ENCODE peak calls at places on chromosomes 16 and 17, in nine cellular contexts. G is sigmoid colon, L is tibial nerve, X is stomach, Z is A549, V is transverse colon, I is K562, N is esophagus muscularis mucosa, E is HepG2. R is an unnamed sample.

GRCh38 chr17:17822189-17822978 is 14.4 kb downstream of the SREBF1 start:
- DNase-seq in G (peak), L (peak), X (peak), Z (no peak), V (no peak), I (peak), N (no peak), E (no peak), R (peak)

GRCh38 chr17:13346996-13347762 is 254.6 kb downstream of the HS3ST3A1 start:
- DNase-seq in G (no peak), L (no peak), X (no peak), Z (peak), V (no peak), I (peak), N (no peak), E (peak), R (no peak)

GRCh38 chr17:72422505-72423285 is 301.9 kb downstream of the SOX9 start:
- DNase-seq in G (peak), L (no peak), X (peak), Z (peak), V (peak), I (peak), N (no peak), E (peak), R (no peak)

GRCh38 chr17:44220211-44221071 is 966 bp upstream of the UBTF start:
- DNase-seq in G (peak), L (no peak), X (peak), Z (peak), V (peak), I (peak), N (no peak), E (no peak), R (peak)

GRCh38 chr16:79154081-79154480 is 446.5 kb downstream of the MAF start:
- DNase-seq in G (no peak), L (no peak), X (no peak), Z (no peak), V (no peak), I (no peak), N (no peak), E (no peak), R (no peak)

GRCh38 chr17:62720126-62720850 is 87.8 kb downstream of the MARCHF10 start:
- DNase-seq in G (peak), L (no peak), X (no peak), Z (peak), V (no peak), I (peak), N (no peak), E (peak), R (no peak)

GRCh38 chr17:65062168-65062915 is 5.8 kb upstream of the GNA13 start:
- DNase-seq in G (peak), L (no peak), X (no peak), Z (no peak), V (peak), I (peak), N (no peak), E (peak), R (no peak)

GRCh38 chr16:77789646-77790370 is 1.4 kb downstream of the VAT1L start:
- DNase-seq in G (no peak), L (no peak), X (no peak), Z (no peak), V (no peak), I (no peak), N (no peak), E (no peak), R (no peak)

GRCh38 chr16:54031107-54031760 is 255.4 kb downstream of the IRX3 start:
- DNase-seq in G (no peak), L (no peak), X (no peak), Z (no peak), V (no peak), I (no peak), N (no peak), E (no peak), R (no peak)

GRCh38 chr16:28877642-28877975 is 679 bp upstream of the ATP2A1 start:
- DNase-seq in G (no peak), L (no peak), X (no peak), Z (no peak), V (no peak), I (no peak), N (no peak), E (no peak), R (no peak)

GRCh38 chr17:40343126-40344119 is 21.1 kb downstream of the GJD3 start:
- DNase-seq in G (no peak), L (no peak), X (no peak), Z (no peak), V (peak), I (no peak), N (no peak), E (no peak), R (no peak)

GRCh38 chr16:69311533-69312388 is 611 bp downstream of the VPS4A start:
- DNase-seq in G (peak), L (no peak), X (peak), Z (peak), V (peak), I (peak), N (no peak), E (peak), R (no peak)

GRCh38 chr16:81521141-81521626 is 76.6 kb downstream of the CMIP start:
- DNase-seq in G (no peak), L (no peak), X (peak), Z (no peak), V (peak), I (peak), N (no peak), E (no peak), R (no peak)

GRCh38 chr17:52995127-52995526 is 827.6 kb upstream of the KIF2B start:
- DNase-seq in G (no peak), L (no peak), X (no peak), Z (no peak), V (no peak), I (no peak), N (no peak), E (no peak), R (no peak)

GRCh38 chr16:71348262-71349085 is 10.0 kb upstream of the CALB2 start:
- DNase-seq in G (no peak), L (no peak), X (no peak), Z (no peak), V (no peak), I (no peak), N (no peak), E (no peak), R (no peak)

GRCh38 chr17:82840431-82840831 is 609 bp upstream of the ZNF750 start:
- DNase-seq in G (peak), L (no peak), X (no peak), Z (no peak), V (no peak), I (no peak), N (no peak), E (no peak), R (no peak)

GRCh38 chr17:19726615-19727376 is 10.4 kb upstream of the SLC47A2 start:
- DNase-seq in G (no peak), L (no peak), X (no peak), Z (no peak), V (no peak), I (no peak), N (no peak), E (no peak), R (no peak)

GRCh38 chr17:34717092-34717491 is 137.7 kb downstream of the TMEM132E start:
- DNase-seq in G (no peak), L (no peak), X (no peak), Z (no peak), V (no peak), I (no peak), N (no peak), E (no peak), R (no peak)

GRCh38 chr16:48206594-48207242 is 37.4 kb upstream of the LONP2 start:
- DNase-seq in G (no peak), L (no peak), X (no peak), Z (no peak), V (no peak), I (no peak), N (no peak), E (peak), R (no peak)

GRCh38 chr17:10429416-10430045 is 7.8 kb upstream of the MYH8 start:
- DNase-seq in G (no peak), L (no peak), X (no peak), Z (no peak), V (no peak), I (no peak), N (no peak), E (no peak), R (no peak)

GRCh38 chr17:35094902-35095301 is 24.8 kb downstream of the RAD51D start:
- DNase-seq in G (no peak), L (no peak), X (no peak), Z (peak), V (no peak), I (no peak), N (no peak), E (peak), R (no peak)

GRCh38 chr17:81601525-81602120 is 35.3 kb downstream of the NPLOC4 start:
- DNase-seq in G (no peak), L (peak), X (peak), Z (peak), V (peak), I (peak), N (no peak), E (peak), R (no peak)

GRCh38 chr17:67461228-67461780 is 84.2 kb downstream of the PITPNC1 start:
- DNase-seq in G (no peak), L (no peak), X (no peak), Z (no peak), V (no peak), I (no peak), N (no peak), E (no peak), R (no peak)
- TF ChIP-seq EP300 in G (no peak), L (no peak), X (no peak), Z (no peak), V (no peak), I (no peak), N (no peak), E (no peak), R (no peak)

DNA sequence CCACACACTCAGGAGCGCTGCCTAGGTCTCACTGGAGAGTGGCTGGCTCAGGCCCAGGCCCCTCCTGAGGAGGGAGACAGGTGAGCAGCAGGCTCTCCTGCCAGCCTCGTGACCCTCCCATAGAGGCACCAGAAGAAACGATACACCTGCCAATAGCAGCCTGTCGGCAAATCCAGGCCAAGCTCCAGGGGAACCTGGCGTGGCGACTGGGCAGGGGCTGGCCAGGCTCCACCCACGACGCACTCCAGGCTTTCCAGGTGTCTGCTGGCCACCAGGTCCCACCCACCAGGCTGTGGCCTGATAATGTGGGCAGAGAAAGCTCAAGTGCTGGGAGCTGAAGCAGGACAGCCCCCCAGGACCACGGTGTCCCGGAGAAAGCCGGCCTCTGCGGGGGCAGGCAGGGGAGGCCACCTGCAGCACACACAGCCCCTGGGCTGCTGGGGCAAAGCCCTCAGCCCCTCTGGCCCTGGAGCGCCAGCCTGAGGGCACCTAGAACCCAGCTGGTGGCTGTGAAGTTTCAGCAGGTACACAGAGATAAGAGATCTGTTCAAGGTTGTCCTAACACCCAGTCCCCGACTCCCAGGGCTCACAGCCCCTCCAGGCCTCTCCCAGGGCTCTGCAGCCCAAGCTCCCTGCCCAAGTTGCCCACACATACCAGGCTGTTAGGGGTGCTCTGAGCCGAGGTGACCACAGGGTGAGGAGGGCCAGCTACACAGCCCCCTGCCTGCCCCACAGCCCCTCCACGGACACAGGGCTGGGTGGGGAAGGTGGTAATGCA is 2.4 kb downstream of the PGAP6 start:
- DNase-seq in G (no peak), L (no peak), X (peak), Z (no peak), V (peak), I (no peak), N (no peak), E (no peak), R (no peak)
- TF ChIP-seq POLR2A in G (no peak), L (no peak), X (no peak), Z (no peak), V (no peak), I (no peak), N (no peak), E (no peak), R (no peak)

GRCh38 chr17:57480438-57481196 is 224.3 kb downstream of the MSI2 start:
- DNase-seq in G (no peak), L (no peak), X (no peak), Z (no peak), V (no peak), I (peak), N (no peak), E (peak), R (no peak)
- H3K27ac ChIP-seq in G (peak), L (no peak), X (no peak), Z (no peak), V (peak), I (no peak), N (peak), E (no peak), R (peak)

GRCh38 chr17:47239663-47240374 is 13.8 kb upstream of the ITGB3 start:
- DNase-seq in G (peak), L (peak), X (peak), Z (peak), V (peak), I (peak), N (peak), E (no peak), R (peak)
- TF ChIP-seq EP300 in G (no peak), L (peak), X (no peak), Z (no peak), V (no peak), I (peak), N (no peak), E (no peak), R (peak)

R was measured in ovary.